ENCODE peak calls at places on chromosomes 16 and 17, in six cellular contexts. A is brain microvascular endothelial cell, D is bronchial epithelial cell, Z is IMR-90, R is cardiac fibroblast, V is dorsolateral prefrontal cortex. H is an unnamed sample.

GRCh38 chr16:48282636-48283263 is 35.4 kb upstream of the ABCC11 start:
- DNase-seq in Z (no peak), R (no peak), D (no peak), V (no peak), A (no peak), H (no peak)

GRCh38 chr16:86874141-86874540 is 295.8 kb downstream of the FOXL1 start:
- DNase-seq in V (no peak), D (peak), R (peak), Z (no peak), A (no peak), H (no peak)

GRCh38 chr16:19771796-19772195 is 53.7 kb downstream of the IQCK start:
- DNase-seq in D (no peak), Z (no peak), A (no peak), V (no peak), R (no peak), H (no peak)

GRCh38 chr16:56667581-56668571 is at the start of gene MT1G:
- DNase-seq in V (no peak), Z (no peak), D (no peak), R (peak), A (no peak), H (no peak)

GRCh38 chr17:6749519-6749918 is 6.3 kb upstream of the XAF1 start:
- DNase-seq in A (no peak), Z (no peak), R (peak), V (no peak), D (peak), H (no peak)

GRCh38 chr17:15177343-15177742 is 87.8 kb downstream of the PMP22 start:
- DNase-seq in A (no peak), V (no peak), R (no peak), D (no peak), Z (no peak), H (no peak)

GRCh38 chr17:44952946-44953475 is 5.4 kb upstream of the KIF18B start:
- DNase-seq in D (no peak), R (no peak), V (peak), Z (no peak), A (no peak), H (no peak)

GRCh38 chr16:82368041-82368440 is 198.0 kb upstream of the MPHOSPH6 start:
- DNase-seq in Z (peak), V (peak), D (peak), A (peak), R (peak), H (no peak)

GRCh38 chr17:75845058-75845711 is 981 bp upstream of the UNC13D start:
- DNase-seq in V (no peak), R (peak), Z (peak), A (peak), D (peak), H (peak)

GRCh38 chr17:8924595-8924994 is 40.9 kb downstream of the PIK3R5 start:
- DNase-seq in V (no peak), D (no peak), Z (no peak), R (no peak), A (no peak), H (no peak)

GRCh38 chr17:73613271-73613941 is 30.8 kb downstream of the SDK2 start:
- DNase-seq in R (no peak), Z (no peak), A (no peak), D (no peak), V (no peak), H (no peak)

GRCh38 chr17:2277430-2278170 is 26.0 kb downstream of the SMG6 start:
- DNase-seq in Z (no peak), V (no peak), R (no peak), D (no peak), A (no peak), H (no peak)

GRCh38 chr17:81578038-81578441 is 25.9 kb upstream of the FAAP100 start:
- DNase-seq in A (no peak), Z (peak), R (peak), D (peak), V (no peak), H (no peak)

GRCh38 chr16:1526608-1527555 is 6.6 kb upstream of the TMEM204 start:
- DNase-seq in Z (no peak), R (no peak), D (no peak), V (no peak), A (no peak), H (no peak)

GRCh38 chr17:19702231-19702641 is 14.1 kb downstream of the SLC47A2 start:
- DNase-seq in V (no peak), Z (no peak), D (no peak), A (no peak), R (no peak), H (no peak)

GRCh38 chr17:2939714-2940351 is 123.6 kb downstream of the OR1D5 start:
- DNase-seq in A (no peak), R (no peak), D (no peak), Z (no peak), V (no peak), H (no peak)

GRCh38 chr17:43755389-43755875 is 3.2 kb downstream of the SOST start:
- DNase-seq in Z (peak), D (no peak), V (no peak), R (peak), A (no peak), H (peak)

GRCh38 chr17:64390066-64390465 is 594 bp downstream of the PECAM1 start:
- DNase-seq in D (no peak), R (no peak), A (no peak), V (no peak), Z (no peak), H (no peak)

GRCh38 chr17:3512512-3513171 is 36.8 kb downstream of the ASPA start:
- DNase-seq in R (peak), A (peak), D (no peak), Z (peak), V (peak), H (no peak)

GRCh38 chr17:82178499-82179290 is 33.9 kb downstream of the CCDC57 start:
- DNase-seq in R (no peak), D (no peak), A (no peak), Z (no peak), V (no peak), H (no peak)

GRCh38 chr16:56862776-56863175 is 2.2 kb upstream of the SLC12A3 start:
- DNase-seq in R (no peak), D (no peak), V (no peak), Z (no peak), A (no peak), H (no peak)

GRCh38 chr17:19292377-19292711 is 55.2 kb downstream of the EPN2 start:
- DNase-seq in D (peak), V (no peak), Z (no peak), R (no peak), A (no peak), H (no peak)

GRCh38 chr17:41824086-41824485 is 11.3 kb downstream of the FKBP10 start:
- DNase-seq in A (no peak), D (no peak), V (no peak), Z (no peak), R (no peak), H (no peak)

GRCh38 chr17:60135160-60135950 is 14.4 kb upstream of the CA4 start:
- DNase-seq in V (peak), R (peak), Z (peak), A (peak), D (peak), H (peak)

GRCh38 chr17:28912281-28912937 is 9.5 kb upstream of the DHRS13 start:
- DNase-seq in D (no peak), R (no peak), V (no peak), A (no peak), Z (no peak), H (no peak)

GRCh38 chr17:77565166-77565565 is 393.3 kb upstream of the TNRC6C start:
- DNase-seq in V (no peak), A (no peak), D (peak), Z (no peak), R (no peak), H (no peak)

GRCh38 chr17:7220593-7221280 is 999 bp downstream of the ACADVL start:
- DNase-seq in D (peak), V (no peak), A (peak), R (peak), Z (peak), H (no peak)

GRCh38 chr17:28326114-28326513 is 7.1 kb downstream of the TMEM97 start:
- DNase-seq in V (no peak), A (no peak), Z (no peak), R (no peak), D (peak), H (no peak)

GRCh38 chr16:66728117-66728787 is 23.2 kb downstream of the DYNC1LI2 start:
- DNase-seq in R (peak), D (peak), A (no peak), V (no peak), Z (peak), H (no peak)

GRCh38 chr17:38598536-38598935 is 7.2 kb downstream of the SRCIN1 start:
- DNase-seq in A (peak), D (peak), V (peak), R (peak), Z (peak), H (peak)

GRCh38 chr16:46753015-46753414 is 4.9 kb upstream of the MYLK3 start:
- DNase-seq in V (no peak), A (no peak), R (no peak), D (no peak), Z (no peak), H (no peak)

GRCh38 chr16:46762583-46762982 is 14.4 kb upstream of the MYLK3 start:
- DNase-seq in R (no peak), Z (no peak), A (no peak), V (no peak), D (peak), H (no peak)

GRCh38 chr16:46756772-46757171 is 8.6 kb upstream of the MYLK3 start:
- DNase-seq in A (no peak), V (no peak), D (no peak), Z (no peak), R (no peak), H (no peak)

GRCh38 chr16:46759309-46759708 is 11.2 kb upstream of the MYLK3 start:
- DNase-seq in A (no peak), D (no peak), V (no peak), Z (no peak), R (no peak), H (no peak)

DNA sequence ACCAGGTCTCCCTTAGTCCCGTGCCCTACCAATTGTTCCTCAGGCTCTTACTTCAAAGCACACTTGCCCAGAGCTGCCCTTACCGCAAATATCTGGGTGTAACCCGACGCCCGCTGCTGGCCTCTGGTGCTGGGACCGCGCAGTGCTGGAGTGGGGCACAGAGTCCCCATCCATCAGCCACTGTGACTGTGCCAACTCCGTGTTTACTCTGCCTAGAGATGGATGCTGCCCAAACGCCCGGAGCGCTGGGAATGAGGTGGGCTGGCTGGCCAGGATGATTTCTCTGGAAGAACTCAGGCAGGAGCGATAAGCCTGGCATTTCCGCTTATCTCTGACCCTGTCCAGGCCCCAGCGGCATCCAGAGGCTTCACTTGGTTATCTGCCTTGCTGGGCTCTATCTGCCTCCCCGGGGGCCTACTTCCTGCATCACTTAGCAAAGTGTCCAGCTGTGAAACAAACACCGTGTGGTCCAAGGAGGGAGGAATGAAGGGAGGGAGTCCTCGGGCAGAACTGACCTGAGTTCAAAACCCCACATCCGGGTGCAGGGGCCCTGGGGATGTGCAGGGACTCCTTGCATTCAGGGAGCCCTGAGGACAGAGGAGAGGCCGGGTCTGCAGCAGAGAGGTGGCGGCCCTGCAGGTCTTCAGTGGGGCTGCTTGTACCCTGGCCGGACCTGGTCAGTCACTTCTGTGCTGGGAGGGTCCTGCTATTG is 9.4 kb upstream of the MYLK3 start:
- DNase-seq in V (no peak), D (no peak), A (no peak), R (no peak), Z (peak), H (no peak)
- TF ChIP-seq CTCF in V (no peak), D (no peak), A (no peak), R (no peak), Z (no peak), H (no peak)

GRCh38 chr17:34519286-34519685 is 60.1 kb upstream of the TMEM132E start:
- DNase-seq in D (no peak), Z (no peak), A (no peak), R (no peak), V (no peak), H (no peak)
- TF ChIP-seq CTCF in D (peak), Z (peak), A (no peak), R (peak), V (peak), H (peak)

DNA sequence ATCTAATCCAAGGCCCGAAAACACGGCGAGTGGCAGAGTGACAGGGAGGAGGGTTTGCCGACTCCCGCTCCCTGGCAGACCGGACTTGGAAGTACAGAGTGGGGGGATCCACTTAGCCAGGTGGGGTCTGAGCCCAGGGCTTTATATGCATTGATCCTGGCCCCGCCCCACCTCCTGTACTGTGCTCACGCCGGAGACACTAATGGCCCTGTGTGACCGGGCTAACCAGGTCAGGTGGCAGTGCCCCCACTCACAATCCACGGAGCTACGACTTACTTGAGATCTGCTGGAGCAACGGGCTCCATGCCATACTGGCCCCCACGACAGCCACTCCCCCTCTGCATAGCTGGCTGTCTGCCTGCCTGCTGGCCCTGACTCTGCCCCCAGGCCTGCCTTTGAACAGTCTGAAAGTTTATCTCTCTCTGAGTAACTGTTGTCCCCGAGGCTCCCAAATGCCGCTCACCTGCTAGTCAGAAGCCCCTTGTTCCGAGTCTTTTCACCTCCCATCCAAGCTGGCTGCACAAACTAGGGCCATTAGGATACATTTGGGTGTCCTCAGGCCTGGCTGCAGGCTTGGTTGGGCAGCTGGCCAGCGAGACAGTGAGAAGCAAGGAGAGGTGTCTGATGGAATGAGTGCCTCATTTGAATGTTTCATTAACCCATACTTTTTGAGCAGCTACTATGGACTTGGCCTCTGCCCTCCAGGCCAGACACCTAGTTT is 28.0 kb downstream of the CACNA1G start:
- DNase-seq in Z (no peak), V (no peak), R (no peak), D (no peak), A (no peak), H (no peak)
- TF ChIP-seq CTCF in Z (no peak), V (no peak), R (no peak), D (no peak), A (no peak), H (no peak)

DNA sequence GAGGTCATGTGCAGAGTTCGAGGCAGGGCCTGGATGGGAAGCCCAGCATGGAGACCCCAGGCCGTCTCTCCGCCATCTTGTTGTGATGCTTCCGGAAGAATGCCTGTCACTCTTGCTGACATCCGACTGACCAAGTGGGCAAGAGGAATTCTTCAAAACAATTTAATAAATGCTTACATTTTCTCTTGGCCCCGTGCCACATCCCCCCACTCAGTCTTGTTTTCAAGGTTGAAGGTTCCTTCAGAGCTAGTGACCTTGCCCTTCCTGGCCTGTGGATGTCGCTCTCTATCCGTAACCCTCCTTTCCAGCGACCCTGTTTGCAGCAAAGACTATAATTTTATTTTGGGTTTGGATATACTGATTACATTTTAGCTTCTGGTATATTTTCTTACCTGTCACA is 264.4 kb downstream of the WWOX start:
- DNase-seq in V (no peak), Z (no peak), D (no peak), R (no peak), A (no peak), H (no peak)
- TF ChIP-seq CTCF in V (no peak), Z (no peak), D (no peak), R (no peak), A (no peak), H (no peak)

GRCh38 chr17:35291802-35292201 is 48.9 kb downstream of the SLFN5 start:
- DNase-seq in R (peak), D (peak), V (no peak), A (peak), Z (peak), H (no peak)
- TF ChIP-seq CTCF in R (no peak), D (no peak), V (no peak), A (no peak), Z (no peak), H (no peak)

H was measured in progenitor cell of endocrine pancreas.